ENCODE peak calls at places on chromosomes 16 and 17, in four cellular contexts. A is thyroid gland, H is pancreas, S is tibial artery. J is an unnamed sample.

GRCh38 chr16:81817789-81818304 is 38.8 kb downstream of the PLCG2 start:
- DNase-seq in A (no peak), S (no peak), H (no peak), J (no peak)

GRCh38 chr17:59365383-59365981 is 34.0 kb downstream of the YPEL2 start:
- DNase-seq in H (no peak), S (peak; percentile 68), A (peak; percentile 29), J (no peak)

GRCh38 chr17:21208352-21208751 is 5.6 kb downstream of the TMEM11 start:
- DNase-seq in H (no peak), S (no peak), A (peak; percentile 71), J (no peak)

GRCh38 chr16:67208525-67208896 is 9.6 kb downstream of the ELMO3 start:
- DNase-seq in H (no peak), A (no peak), S (no peak), J (no peak)

GRCh38 chr16:1054660-1055556 is 17.6 kb upstream of the SSTR5 start:
- DNase-seq in H (peak; percentile 90), S (no peak), A (peak; percentile 65), J (peak; percentile 50)

GRCh38 chr17:80816241-80817103 is 175.2 kb upstream of the CHMP6 start:
- DNase-seq in S (peak; percentile 53), H (peak; percentile 34), A (peak; percentile 41), J (no peak)

GRCh38 chr17:68621065-68621464 is 19.9 kb upstream of the FAM20A start:
- DNase-seq in A (no peak), H (no peak), S (no peak), J (no peak)

GRCh38 chr16:81237942-81238295 is 570 bp upstream of the BCO1 start:
- DNase-seq in S (no peak), H (no peak), A (no peak), J (no peak)

GRCh38 chr17:47694818-47695663 is 1.1 kb downstream of the TBKBP1 start:
- DNase-seq in H (peak; percentile 67), S (peak; percentile 88), A (peak; percentile 74), J (peak; percentile 51)

GRCh38 chr16:74622005-74622404 is 15.1 kb upstream of the GLG1 start:
- DNase-seq in A (no peak), S (peak; percentile 20), H (no peak), J (no peak)

GRCh38 chr17:78130439-78131101 is at the start of gene TMC8:
- DNase-seq in H (peak; percentile 58), A (no peak), S (no peak), J (no peak)

GRCh38 chr16:31861415-31861814 is 12.2 kb upstream of the ZNF267 start:
- DNase-seq in A (no peak), S (no peak), H (no peak), J (no peak)

GRCh38 chr17:17570207-17570797 is 21.2 kb downstream of the PEMT start:
- DNase-seq in A (peak; percentile 80), H (no peak), S (no peak), J (no peak)

GRCh38 chr17:81018044-81018802 is 16.7 kb upstream of the BAIAP2 start:
- DNase-seq in H (no peak), S (no peak), A (peak; percentile 65), J (peak; percentile 86)

GRCh38 chr17:11304568-11304967 is 63.6 kb downstream of the SHISA6 start:
- DNase-seq in A (peak; percentile 53), S (no peak), H (no peak), J (no peak)

GRCh38 chr17:81189670-81190530 is 23.9 kb upstream of the AATK start:
- DNase-seq in S (no peak), H (no peak), A (no peak), J (no peak)

GRCh38 chr17:16991349-16992009 is 19.6 kb upstream of the TNFRSF13B start:
- DNase-seq in A (peak; percentile 87), S (peak; percentile 87), H (peak; percentile 98), J (peak; percentile 88)

GRCh38 chr16:69169051-69169450 is 17.9 kb upstream of the SNTB2 start:
- DNase-seq in A (no peak), H (no peak), S (no peak), J (no peak)

GRCh38 chr16:3304370-3304769 is 860 bp downstream of the TIGD7 start:
- DNase-seq in A (no peak), S (no peak), H (no peak), J (no peak)

GRCh38 chr16:11560701-11561439 is 25.8 kb downstream of the LITAF start:
- DNase-seq in H (no peak), A (no peak), S (no peak), J (no peak)

GRCh38 chr17:159609-160008 is 21.8 kb downstream of the DOC2B start:
- DNase-seq in H (no peak), S (no peak), A (no peak), J (no peak)

GRCh38 chr16:85970016-85970711 is 71.2 kb downstream of the IRF8 start:
- DNase-seq in A (no peak), H (no peak), S (no peak), J (no peak)

GRCh38 chr16:10619271-10619849 is 39.0 kb upstream of the EMP2 start:
- DNase-seq in H (no peak), A (peak; percentile 29), S (no peak), J (peak; percentile 31)

GRCh38 chr16:86382774-86383407 is 127.4 kb upstream of the FOXF1 start:
- DNase-seq in S (no peak), A (no peak), H (no peak), J (no peak)

GRCh38 chr16:89150981-89151380 is 20.6 kb upstream of the CDH15 start:
- DNase-seq in H (no peak), A (no peak), S (no peak), J (no peak)

GRCh38 chr17:82528484-82529265 is 9.1 kb downstream of the FOXK2 start:
- DNase-seq in H (no peak), S (peak; percentile 80), A (peak; percentile 88), J (peak; percentile 37)

GRCh38 chr16:65658339-65659275 is 536.7 kb upstream of the CDH11 start:
- DNase-seq in H (no peak), S (no peak), A (no peak), J (peak; percentile 76)

GRCh38 chr16:3047387-3047720 is 993 bp downstream of the MMP25 start:
- DNase-seq in A (no peak), H (no peak), S (no peak), J (no peak)

GRCh38 chr17:61656721-61657217 is 65.8 kb upstream of the NACA2 start:
- DNase-seq in A (no peak), S (no peak), H (no peak), J (no peak)

GRCh38 chr17:64630309-64631223 is 31.5 kb downstream of the SMURF2 start:
- DNase-seq in A (no peak), S (no peak), H (no peak), J (no peak)

GRCh38 chr17:36888236-36888957 is 48.9 kb upstream of the LHX1 start:
- DNase-seq in A (no peak), H (no peak), S (no peak), J (no peak)

GRCh38 chr16:22070361-22071351 is 21.7 kb upstream of the VWA3A start:
- DNase-seq in H (no peak), S (no peak), A (no peak), J (no peak)

GRCh38 chr16:1825864-1826690 is 548 bp downstream of the HAGH start:
- DNase-seq in A (peak; percentile 57), S (peak; percentile 75), H (peak; percentile 86), J (peak; percentile 59)

J was measured in A673.